ENCODE peak calls at places on chromosomes 13 and 19, in ten cellular contexts. F, G, R, Q, M, I, E, U, V and Z are unnamed samples. For H3K27me3, the result is how much of the 10 kb centered on the place peaks cover.

GRCh38 chr13:109196896-109197295 is 567.5 kb downstream of the MYO16 start:
- DNase-seq in G (no peak), E (peak), U (peak), M (no peak), R (no peak), F (no peak), V (no peak), I (no peak), Q (no peak), Z (no peak)

GRCh38 chr19:33391631-33392249 is 18.2 kb downstream of the CEBPG start:
- DNase-seq in M (no peak), V (no peak), F (no peak), I (peak), R (no peak), E (no peak), U (no peak), Q (peak), G (no peak), Z (peak)

GRCh38 chr13:58960909-58961308 is 1202.8 kb downstream of the DIAPH3 start:
- DNase-seq in Q (no peak), G (no peak), R (no peak), M (no peak), V (no peak), E (peak), F (no peak), I (peak), U (no peak), Z (no peak)

GRCh38 chr13:113207890-113208423 is 512 bp downstream of the PCID2 start:
- DNase-seq in Q (no peak), M (no peak), F (peak), V (no peak), I (no peak), G (no peak), E (peak), U (no peak), R (no peak), Z (no peak)

GRCh38 chr13:61084983-61085382 is 330.7 kb downstream of the PCDH20 start:
- DNase-seq in V (no peak), Q (no peak), G (no peak), E (no peak), R (no peak), M (no peak), I (no peak), F (no peak), U (no peak), Z (no peak)

GRCh38 chr19:32201661-32202060 is 143.7 kb upstream of the ZNF507 start:
- DNase-seq in E (no peak), Q (no peak), R (no peak), I (no peak), V (no peak), M (peak), F (no peak), U (no peak), G (no peak), Z (no peak)

GRCh38 chr13:77565635-77566034 is 30.1 kb downstream of the SCEL start:
- DNase-seq in R (no peak), G (no peak), V (no peak), Q (no peak), U (no peak), I (peak), F (no peak), E (peak), M (no peak), Z (no peak)

GRCh38 chr13:94188173-94188869 is 291.2 kb downstream of the DCT start:
- DNase-seq in M (no peak), U (no peak), F (no peak), V (no peak), E (no peak), R (no peak), G (no peak), I (no peak), Q (no peak), Z (no peak)

GRCh38 chr19:20238025-20238623 is 71.1 kb downstream of the ZNF486 start:
- DNase-seq in V (peak), F (peak), Q (peak), I (peak), E (no peak), M (peak), R (peak), G (peak), U (peak), Z (peak)

GRCh38 chr13:24614306-24615080 is 65.7 kb upstream of the ATP12A start:
- DNase-seq in E (no peak), U (no peak), Q (no peak), M (no peak), F (no peak), G (no peak), I (no peak), R (no peak), V (no peak), Z (peak)

GRCh38 chr19:18542936-18543813 is at the start of gene FKBP8:
- DNase-seq in R (peak), Q (peak), V (no peak), I (peak), G (peak), M (peak), E (peak), F (peak), U (peak), Z (peak)

GRCh38 chr13:48530833-48531232 is 2.0 kb downstream of the RCBTB2 start:
- DNase-seq in R (no peak), G (no peak), M (no peak), V (peak), U (no peak), Q (no peak), E (no peak), I (no peak), F (no peak), Z (no peak)

GRCh38 chr13:112692104-112692503 is 2.3 kb downstream of the ATP11A start:
- DNase-seq in I (no peak), U (no peak), V (no peak), M (no peak), E (no peak), G (no peak), R (peak), F (no peak), Q (no peak), Z (no peak)

GRCh38 chr13:110012102-110012739 is 225.8 kb upstream of the IRS2 start:
- DNase-seq in G (no peak), M (no peak), I (no peak), R (no peak), V (no peak), U (no peak), Q (no peak), E (peak), F (no peak), Z (no peak)

GRCh38 chr19:35704218-35704617 is at the start of gene ZBTB32:
- DNase-seq in E (no peak), V (no peak), G (no peak), U (peak), M (no peak), Q (no peak), I (peak), R (no peak), F (peak), Z (peak)

GRCh38 chr19:6734096-6734696 is 3.2 kb downstream of the GPR108 start:
- DNase-seq in E (no peak), M (no peak), F (no peak), R (no peak), Q (no peak), V (no peak), I (peak), G (no peak), U (no peak), Z (no peak)

DNA sequence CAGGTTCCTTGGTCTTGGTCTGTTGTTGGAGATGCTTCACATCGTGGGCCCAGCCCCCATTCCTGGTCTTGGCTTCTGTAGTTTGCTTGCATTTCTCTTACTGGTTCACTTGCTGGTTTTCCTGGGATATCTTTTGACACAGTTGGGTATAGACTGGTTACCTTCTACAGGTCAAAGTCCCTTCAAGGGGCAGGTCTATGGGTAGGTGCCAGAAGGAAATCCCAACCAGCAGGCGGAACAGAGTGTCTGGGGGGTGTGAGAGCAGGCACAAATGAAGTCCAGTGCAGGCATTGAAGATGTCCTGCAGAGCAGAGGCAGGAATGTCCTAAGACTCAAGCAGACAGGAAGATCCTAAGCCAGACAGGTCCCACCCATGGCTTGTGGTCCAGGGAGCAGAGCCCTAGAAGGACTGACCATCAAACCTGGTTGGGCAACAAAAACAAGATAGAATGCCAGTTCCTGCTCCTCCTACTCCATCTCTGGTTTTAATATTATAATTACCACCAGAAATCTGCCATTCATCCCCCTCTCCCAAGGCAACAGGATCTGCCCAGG is 17.7 kb upstream of the WASF3 start:
- DNase-seq in I (no peak), Q (no peak), E (no peak), V (no peak), U (no peak), R (no peak), F (peak), M (no peak), G (no peak), Z (no peak)
- H3K27me3 ChIP-seq in I (under half), Q (under half), E (under half), V (under half), U (under half), R (under half), F (under half), M (under half), G (under half), Z (under half)

GRCh38 chr13:27280009-27280646 is 9.5 kb downstream of the RASL11A start:
- DNase-seq in V (no peak), E (no peak), Q (no peak), R (no peak), I (no peak), U (no peak), G (no peak), M (no peak), F (no peak), Z (no peak)

GRCh38 chr13:27280841-27281240 is 10.2 kb downstream of the RASL11A start:
- DNase-seq in F (no peak), U (no peak), Q (no peak), M (no peak), V (no peak), G (no peak), I (no peak), R (no peak), E (no peak), Z (no peak)

GRCh38 chr13:27288397-27288796 is 17.8 kb downstream of the RASL11A start:
- DNase-seq in I (no peak), R (no peak), M (no peak), G (no peak), V (no peak), Q (no peak), F (no peak), E (no peak), U (no peak), Z (no peak)

GRCh38 chr13:27281420-27281819 is 10.8 kb downstream of the RASL11A start:
- DNase-seq in Q (no peak), E (no peak), V (no peak), G (no peak), U (no peak), M (no peak), I (no peak), R (no peak), F (peak), Z (no peak)

DNA sequence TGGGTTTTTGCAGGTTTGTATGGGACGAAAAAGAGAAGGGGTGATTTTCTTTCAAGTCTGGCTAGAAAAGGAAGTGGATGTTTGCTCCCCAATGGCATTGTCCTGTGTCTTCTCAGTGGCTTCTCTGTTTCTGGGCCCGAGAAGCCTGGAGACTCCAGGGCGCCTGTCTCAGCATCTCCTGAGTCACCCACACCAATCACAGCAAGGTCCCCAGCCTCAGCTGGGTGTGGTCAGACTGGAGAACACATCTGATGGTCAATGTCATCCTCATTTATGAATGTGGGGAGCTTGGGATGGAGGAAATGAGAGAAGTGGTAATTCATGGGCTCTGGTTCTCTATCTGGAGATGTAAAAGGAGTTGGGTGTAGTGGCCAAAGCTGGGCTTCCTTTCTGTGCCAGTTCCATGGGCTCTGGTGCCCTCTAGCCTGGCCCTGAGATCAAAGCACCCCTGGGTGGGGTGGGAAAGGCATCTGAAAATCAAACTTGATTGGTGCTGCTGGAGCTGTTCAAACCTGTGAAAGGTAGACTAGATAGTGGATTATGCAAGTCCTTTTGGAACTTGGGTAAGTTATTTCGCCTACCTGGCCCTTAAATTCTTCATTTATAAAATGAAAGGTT is 13.4 kb downstream of the RASL11A start:
- DNase-seq in F (peak), U (no peak), I (peak), R (no peak), Q (no peak), G (no peak), M (no peak), E (no peak), V (no peak), Z (peak)
- TF ChIP-seq EP300 in F (no peak), U (no peak), I (no peak), R (no peak), Q (no peak), G (no peak), M (no peak), E (no peak), V (no peak), Z (no peak)

GRCh38 chr13:80133631-80134083 is 207.3 kb downstream of the SPRY2 start:
- DNase-seq in V (no peak), G (no peak), M (no peak), I (no peak), Q (no peak), U (no peak), F (peak), R (no peak), E (no peak), Z (no peak)
- TF ChIP-seq POLR2AphosphoS5 in V (no peak), G (no peak), M (no peak), I (no peak), Q (no peak), U (no peak), F (no peak), R (no peak), E (no peak), Z (no peak)

GRCh38 chr13:78993792-78994191 is 334.8 kb upstream of the OBI1 start:
- DNase-seq in Q (no peak), I (no peak), U (no peak), F (no peak), V (peak), R (no peak), M (no peak), G (no peak), E (no peak), Z (no peak)
- H3K27me3 ChIP-seq in Q (under half), I (under half), U (under half), F (under half), V (under half), R (under half), M (under half), G (under half), E (under half), Z (under half)

GRCh38 chr13:99275093-99275469 is 16.9 kb upstream of the GPR18 start:
- DNase-seq in V (no peak), I (no peak), U (no peak), M (no peak), G (no peak), Q (no peak), F (no peak), E (no peak), R (no peak), Z (no peak)
- TF ChIP-seq EP300 in V (no peak), I (no peak), U (no peak), M (no peak), G (no peak), Q (no peak), F (no peak), E (no peak), R (no peak), Z (no peak)

DNA sequence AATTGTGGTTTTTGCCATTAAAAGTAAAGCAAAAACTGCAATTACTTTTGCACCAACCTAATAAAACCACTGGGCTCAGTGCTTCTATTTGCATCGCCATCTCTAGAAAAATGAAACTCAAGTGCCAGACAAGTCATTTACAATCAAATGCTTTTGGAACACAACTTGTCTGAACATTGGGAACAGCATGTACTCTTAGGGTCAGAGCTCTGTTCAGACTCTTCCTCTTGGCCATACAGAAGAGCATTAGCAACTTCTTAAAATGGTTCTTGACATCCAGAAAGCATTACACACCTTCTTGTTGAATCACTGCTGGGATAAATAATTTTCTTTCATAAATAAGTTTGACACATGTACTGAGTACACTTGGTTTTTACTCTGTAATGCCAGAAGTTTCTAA is 272.5 kb downstream of the DCLK1 start:
- DNase-seq in I (no peak), G (no peak), Q (no peak), V (no peak), R (no peak), M (no peak), U (no peak), F (no peak), E (no peak), Z (no peak)
- TF ChIP-seq POLR2AphosphoS5 in I (no peak), G (peak), Q (peak), V (no peak), R (peak), M (peak), U (no peak), F (peak), E (no peak), Z (no peak)

GRCh38 chr19:12840091-12841079 is 2.1 kb downstream of the MAST1 start:
- DNase-seq in R (peak), I (peak), V (no peak), E (no peak), F (peak), Q (peak), G (no peak), M (no peak), U (peak), Z (no peak)

GRCh38 chr19:12838893-12839656 is 760 bp downstream of the MAST1 start:
- DNase-seq in M (no peak), U (no peak), Q (no peak), I (peak), V (no peak), F (no peak), E (no peak), G (no peak), R (no peak), Z (no peak)

GRCh38 chr19:12836529-12836863 is 1.8 kb upstream of the MAST1 start:
- DNase-seq in E (no peak), F (no peak), R (no peak), Q (no peak), V (no peak), U (no peak), M (no peak), I (no peak), G (no peak), Z (no peak)

GRCh38 chr19:12837225-12837624 is 1.1 kb upstream of the MAST1 start:
- DNase-seq in V (no peak), M (no peak), E (no peak), I (no peak), F (no peak), G (no peak), R (no peak), U (peak), Q (no peak), Z (no peak)

DNA sequence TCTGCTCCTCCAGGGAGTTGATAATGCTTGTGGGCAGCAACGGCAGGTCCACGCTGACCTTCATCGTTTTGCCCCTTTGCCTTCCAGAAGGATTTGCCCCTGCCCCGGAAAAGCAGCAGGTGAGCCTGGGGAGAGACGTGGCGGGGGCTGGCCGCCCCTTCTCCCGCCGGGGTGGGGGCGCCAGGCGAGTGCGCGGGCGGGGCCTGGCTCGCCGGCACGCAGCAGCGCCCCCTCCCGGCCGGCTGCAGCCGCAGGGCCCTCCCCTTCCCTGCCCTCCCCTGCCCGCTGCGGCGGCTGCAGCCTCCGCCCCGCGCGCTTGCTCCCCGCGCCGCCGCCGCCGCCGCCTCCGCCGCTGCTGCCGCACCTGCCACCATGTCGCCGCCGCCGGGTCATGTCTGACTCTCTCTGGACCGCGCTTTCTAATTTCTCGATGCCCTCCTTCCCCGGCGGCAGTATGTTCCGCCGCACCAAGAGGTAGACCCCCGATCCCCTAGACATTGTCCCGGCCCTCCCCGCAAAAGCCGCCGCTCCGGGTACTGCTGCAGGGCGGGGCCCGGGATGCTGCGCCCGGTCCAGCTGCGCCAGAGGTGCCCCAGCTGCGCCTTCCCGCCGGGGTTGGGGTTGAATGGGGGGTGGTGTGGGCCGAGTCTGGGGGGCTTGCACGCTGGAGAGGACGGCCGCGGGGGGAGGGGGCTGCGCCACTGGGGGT is at the start of gene MAST1:
- DNase-seq in G (no peak), I (peak), V (no peak), R (peak), Q (no peak), M (no peak), U (peak), F (peak), E (no peak), Z (peak)
- H3K27me3 ChIP-seq in G (half or more), I (under half), V (under half), R (half or more), Q (half or more), M (under half), U (under half), F (half or more), E (under half), Z (half or more)

GRCh38 chr19:2495651-2496316 is 19.9 kb downstream of the GADD45B start:
- DNase-seq in F (peak), V (no peak), I (no peak), G (peak), U (no peak), R (peak), Q (no peak), E (no peak), M (no peak), Z (peak)

GRCh38 chr19:2494447-2495129 is 18.7 kb downstream of the GADD45B start:
- DNase-seq in M (no peak), U (peak), F (peak), Q (peak), V (no peak), R (peak), I (peak), G (peak), E (no peak), Z (peak)

GRCh38 chr19:2497186-2497585 is 21.3 kb downstream of the GADD45B start:
- DNase-seq in G (no peak), Q (no peak), E (no peak), F (no peak), I (no peak), V (no peak), M (no peak), U (no peak), R (no peak), Z (no peak)

GRCh38 chr19:2494084-2494446 is 18.1 kb downstream of the GADD45B start:
- DNase-seq in U (no peak), M (no peak), V (no peak), F (no peak), Q (no peak), G (no peak), R (no peak), I (peak), E (no peak), Z (no peak)

GRCh38 chr19:2495130-2495641 is 19.3 kb downstream of the GADD45B start:
- DNase-seq in U (no peak), E (no peak), F (peak), R (peak), Q (peak), M (no peak), V (no peak), I (peak), G (peak), Z (peak)
- TF ChIP-seq EP300 in U (no peak), E (no peak), F (no peak), R (no peak), Q (no peak), M (peak), V (no peak), I (no peak), G (peak), Z (peak)

DNA sequence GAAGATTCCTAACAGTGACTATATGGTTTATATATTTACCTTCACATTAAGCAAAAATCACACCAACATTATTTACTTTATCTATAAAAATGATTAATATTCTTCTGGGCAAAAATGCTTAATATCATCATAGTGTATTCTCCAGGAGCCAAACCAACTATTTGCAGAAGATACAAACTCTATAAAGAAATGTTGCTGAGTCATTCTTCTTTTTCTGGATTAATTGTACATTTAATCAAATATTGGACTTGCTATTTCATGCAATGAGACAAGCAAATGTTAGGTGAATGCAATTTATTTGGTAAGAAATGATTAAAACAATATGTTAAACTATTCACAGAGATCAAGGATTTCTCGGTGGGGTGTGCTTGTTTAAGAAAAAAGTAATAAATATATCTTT is 1075.8 kb downstream of the PCDH9 start:
- DNase-seq in G (no peak), U (no peak), I (no peak), E (no peak), R (no peak), Q (no peak), M (no peak), V (no peak), F (no peak), Z (no peak)
- TF ChIP-seq POLR2AphosphoS5 in G (no peak), U (no peak), I (no peak), E (no peak), R (no peak), Q (no peak), M (no peak), V (no peak), F (no peak), Z (no peak)

GRCh38 chr13:111609631-111610030 is 289.2 kb downstream of the TEX29 start:
- DNase-seq in F (no peak), I (no peak), M (no peak), V (no peak), G (peak), R (no peak), U (no peak), E (no peak), Q (no peak), Z (no peak)
- H3K27me3 ChIP-seq in F (under half), I (under half), M (under half), V (under half), G (under half), R (under half), U (under half), E (under half), Q (under half), Z (under half)